ENCODE peak calls at places on chromosomes 16 and 17, in four cellular contexts. A is WTC11, O is GM12878, Q is HepG2. U is an unnamed sample.

GRCh38 chr16:57513371-57514102 is 22.8 kb downstream of the CCDC102A start:
- DNase-seq in A (no peak), O (no peak), Q (no peak), U (no peak)

GRCh38 chr16:10619271-10619849 is 39.0 kb upstream of the EMP2 start:
- DNase-seq in A (peak; percentile 46), O (no peak), Q (no peak), U (peak; percentile 72)

GRCh38 chr17:66514227-66514806 is 211.9 kb downstream of the PRKCA start:
- DNase-seq in A (no peak), O (no peak), Q (no peak), U (no peak)

GRCh38 chr17:63395075-63395815 is 50.9 kb downstream of the CYB561 start:
- DNase-seq in A (no peak), O (no peak), Q (no peak), U (no peak)

GRCh38 chr17:48153711-48154642 is 46.4 kb downstream of the SNX11 start:
- DNase-seq in A (peak; percentile 60), O (no peak), Q (peak; percentile 68), U (peak; percentile 65)

GRCh38 chr16:87076950-87077749 is 240.0 kb downstream of the C16orf95 start:
- DNase-seq in A (peak; percentile 90), O (no peak), Q (peak; percentile 63), U (peak; percentile 60)

GRCh38 chr17:10292057-10292931 is 80.5 kb downstream of the MYH13 start:
- DNase-seq in A (no peak), O (peak; percentile 20), Q (no peak), U (peak; percentile 18)

GRCh38 chr16:57479422-57480126 is 6.7 kb downstream of the DOK4 start:
- DNase-seq in A (peak; percentile 75), O (no peak), Q (peak; percentile 60), U (peak; percentile 23)

GRCh38 chr17:17713839-17714238 is 32.6 kb downstream of the RAI1 start:
- DNase-seq in A (no peak), O (no peak), Q (peak; percentile 61), U (no peak)

GRCh38 chr16:85279874-85280545 is 167.7 kb upstream of the CIBAR2 start:
- DNase-seq in A (no peak), O (no peak), Q (no peak), U (no peak)

GRCh38 chr16:24977673-24978065 is 37.5 kb downstream of the ARHGAP17 start:
- DNase-seq in A (no peak), O (no peak), Q (peak; percentile 36), U (no peak)

GRCh38 chr16:89972244-89973234 is 24.0 kb downstream of the DEF8 start:
- DNase-seq in A (peak; percentile 88), O (no peak), Q (peak; percentile 92), U (peak; percentile 100)

GRCh38 chr16:79283578-79283977 is 317.0 kb downstream of the MAF start:
- DNase-seq in A (no peak), O (no peak), Q (no peak), U (no peak)

GRCh38 chr16:31356566-31357323 is 1.8 kb downstream of the ITGAX start:
- DNase-seq in A (peak; percentile 46), O (no peak), Q (no peak), U (no peak)

GRCh38 chr17:72600934-72601333 is 480.1 kb downstream of the SOX9 start:
- DNase-seq in A (no peak), O (no peak), Q (no peak), U (no peak)

GRCh38 chr17:6712058-6712853 is 913 bp downstream of the SLC13A5 start:
- DNase-seq in A (peak; percentile 65), O (no peak), Q (peak; percentile 88), U (no peak)

GRCh38 chr16:87489434-87490045 is 3.3 kb downstream of the ZCCHC14 start:
- DNase-seq in A (no peak), O (no peak), Q (peak; percentile 45), U (no peak)

GRCh38 chr17:26765860-26766709 is 527.8 kb upstream of the WSB1 start:
- DNase-seq in A (no peak), O (no peak), Q (no peak), U (no peak)

GRCh38 chr17:40538936-40539705 is 26.2 kb downstream of the CCR7 start:
- DNase-seq in A (no peak), O (no peak), Q (no peak), U (no peak)

GRCh38 chr17:57357830-57358426 is 101.6 kb downstream of the MSI2 start:
- DNase-seq in A (no peak), O (peak; percentile 87), Q (no peak), U (no peak)

GRCh38 chr16:67843343-67843765 is 1.2 kb downstream of the THAP11 start:
- DNase-seq in A (no peak), O (no peak), Q (no peak), U (no peak)

GRCh38 chr17:73474370-73474988 is 162.7 kb upstream of the CDC42EP4 start:
- DNase-seq in A (no peak), O (no peak), Q (peak; percentile 9), U (peak; percentile 85)

GRCh38 chr17:82406131-82406671 is 11.9 kb upstream of the HEXD start:
- DNase-seq in A (no peak), O (no peak), Q (no peak), U (no peak)

GRCh38 chr17:72883351-72883750 is 209.1 kb downstream of the SLC39A11 start:
- DNase-seq in A (no peak), O (no peak), Q (no peak), U (no peak)

GRCh38 chr16:75254359-75254837 is 3.0 kb upstream of the BCAR1 start:
- DNase-seq in A (peak; percentile 42), O (no peak), Q (no peak), U (no peak)

GRCh38 chr17:75069783-75070182 is 18.0 kb upstream of the SLC16A5 start:
- DNase-seq in A (no peak), O (no peak), Q (no peak), U (no peak)

GRCh38 chr17:72812823-72813222 is 279.7 kb downstream of the SLC39A11 start:
- DNase-seq in A (no peak), O (no peak), Q (no peak), U (no peak)

GRCh38 chr16:85216522-85217375 is 104.5 kb upstream of the CIBAR2 start:
- DNase-seq in A (no peak), O (no peak), Q (no peak), U (peak; percentile 82)

GRCh38 chr16:77231047-77231446 is 31.8 kb downstream of the SYCE1L start:
- DNase-seq in A (no peak), O (no peak), Q (no peak), U (no peak)

GRCh38 chr17:1060991-1061390 is 64.1 kb downstream of the TIMM22 start:
- DNase-seq in A (no peak), O (no peak), Q (no peak), U (no peak)

GRCh38 chr17:73546770-73547345 is 97.4 kb downstream of the SDK2 start:
- DNase-seq in A (peak; percentile 71), O (no peak), Q (peak; percentile 13), U (peak; percentile 64)

GRCh38 chr16:81940781-81941560 is 70.3 kb downstream of the SDR42E1 start:
- DNase-seq in A (no peak), O (no peak), Q (peak; percentile 47), U (peak; percentile 43)

GRCh38 chr17:50060951-50061712 is 5.2 kb downstream of the ITGA3 start:
- DNase-seq in A (no peak), O (no peak), Q (no peak), U (no peak)

GRCh38 chr16:89842471-89843408 is 14.5 kb downstream of the SPIRE2 start:
- DNase-seq in A (no peak), O (no peak), Q (peak; percentile 87), U (no peak)

GRCh38 chr17:41907185-41907556 is 11.6 kb downstream of the ACLY start:
- DNase-seq in A (no peak), O (no peak), Q (no peak), U (no peak)

GRCh38 chr16:4862639-4863038 is 15.4 kb downstream of the UBN1 start:
- DNase-seq in A (no peak), O (no peak), Q (no peak), U (no peak)

GRCh38 chr16:11836653-11837244 is 14.6 kb downstream of the RSL1D1 start:
- DNase-seq in A (no peak), O (no peak), Q (no peak), U (no peak)

GRCh38 chr16:5031601-5032000 is 2.1 kb downstream of the NAGPA start:
- DNase-seq in A (no peak), O (no peak), Q (no peak), U (no peak)

GRCh38 chr16:58032710-58033293 is 7.2 kb downstream of the MMP15 start:
- DNase-seq in A (no peak), O (no peak), Q (no peak), U (peak; percentile 55)

GRCh38 chr16:50616386-50616785 is 64.7 kb downstream of the SNX20 start:
- DNase-seq in A (no peak), O (no peak), Q (no peak), U (no peak)
- TF ChIP-seq TCF7 in A (no peak), O (no peak), Q (no peak), U (no peak)

DNA sequence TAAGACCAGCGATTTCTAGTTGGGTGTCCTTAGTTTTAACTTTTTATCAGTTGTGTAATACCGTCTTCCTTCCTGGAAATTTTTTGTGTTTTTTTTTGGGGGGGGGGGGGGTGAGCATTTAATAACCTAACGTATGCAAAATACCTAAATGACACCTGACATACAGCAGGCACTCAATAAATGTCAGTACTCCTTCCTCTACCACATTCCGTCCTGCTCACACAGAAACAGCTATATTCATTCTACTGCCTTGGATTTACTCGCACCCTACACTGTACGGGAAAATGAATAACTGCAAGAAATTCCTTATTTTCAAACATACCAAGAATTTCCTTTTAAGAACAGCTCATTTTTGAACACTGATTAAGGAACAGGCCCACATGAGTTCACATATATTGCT is 5.3 kb downstream of the XYLT1 start:
- DNase-seq in A (no peak), O (no peak), Q (no peak), U (no peak)
- TF ChIP-seq TCF7 in A (no peak), O (no peak), Q (no peak), U (no peak)

GRCh38 chr17:30586818-30587595 is 109.8 kb downstream of the GOSR1 start:
- DNase-seq in A (no peak), O (no peak), Q (peak; percentile 61), U (no peak)
- TF ChIP-seq TCF7 in A (no peak), O (no peak), Q (no peak), U (no peak)

GRCh38 chr17:31295489-31295871 is 1.6 kb downstream of the OMG start:
- DNase-seq in A (no peak), O (no peak), Q (no peak), U (no peak)

GRCh38 chr17:31299624-31300023 is 2.6 kb upstream of the OMG start:
- DNase-seq in A (no peak), O (no peak), Q (no peak), U (no peak)

GRCh38 chr17:31296156-31296555 is 883 bp downstream of the OMG start:
- DNase-seq in A (no peak), O (no peak), Q (no peak), U (no peak)

GRCh38 chr17:31294839-31295488 is 2.1 kb downstream of the OMG start:
- DNase-seq in A (no peak), O (no peak), Q (no peak), U (no peak)

GRCh38 chr17:31297090-31297489 is at the start of gene OMG:
- DNase-seq in A (no peak), O (no peak), Q (no peak), U (no peak)
- TF ChIP-seq TCF7 in A (no peak), O (no peak), Q (no peak), U (no peak)

GRCh38 chr17:70938311-70938710 is 769.0 kb downstream of the KCNJ2 start:
- DNase-seq in A (no peak), O (no peak), Q (no peak), U (no peak)
- TF ChIP-seq TCF7 in A (no peak), O (no peak), Q (no peak), U (no peak)

U was measured in K562.